ENCODE peak calls at places on chromosomes 6 and 20, in four cellular contexts. One of them, this sample, is unnamed.

GRCh38 chr6:157954150-157955117 is 27.2 kb upstream of the SYNJ2 start:
- DNase-seq in uterus: no peak
- DNase-seq in CD4-positive, alpha-beta T cell: no peak
- DNase-seq in H9: peak
- DNase-seq in this sample: no peak

GRCh38 chr6:168371185-168371584 is 51.6 kb upstream of the DACT2 start:
- DNase-seq in uterus: no peak
- DNase-seq in CD4-positive, alpha-beta T cell: no peak
- DNase-seq in H9: no peak
- DNase-seq in this sample: no peak

GRCh38 chr6:132418566-132418965 is 17.3 kb upstream of the MOXD1 start:
- DNase-seq in uterus: no peak
- DNase-seq in CD4-positive, alpha-beta T cell: no peak
- DNase-seq in H9: no peak
- DNase-seq in this sample: no peak

GRCh38 chr20:10131612-10132345 is 86.9 kb upstream of the SNAP25 start:
- DNase-seq in uterus: peak
- DNase-seq in CD4-positive, alpha-beta T cell: no peak
- DNase-seq in H9: peak
- DNase-seq in this sample: no peak

GRCh38 chr20:30812739-30813411 is 444.6 kb upstream of the DEFB115 start:
- DNase-seq in uterus: no peak
- DNase-seq in CD4-positive, alpha-beta T cell: no peak
- DNase-seq in H9: no peak
- DNase-seq in this sample: no peak

GRCh38 chr6:52587001-52587400 is 10.1 kb upstream of the TRAM2 start:
- DNase-seq in uterus: no peak
- DNase-seq in CD4-positive, alpha-beta T cell: no peak
- DNase-seq in H9: no peak
- DNase-seq in this sample: no peak

GRCh38 chr6:138246650-138247440 is 28.6 kb upstream of the PBOV1 start:
- DNase-seq in uterus: no peak
- DNase-seq in CD4-positive, alpha-beta T cell: no peak
- DNase-seq in H9: no peak
- DNase-seq in this sample: no peak

GRCh38 chr6:46891396-46891795 is 30.3 kb downstream of the ADGRF5 start:
- DNase-seq in uterus: no peak
- DNase-seq in CD4-positive, alpha-beta T cell: no peak
- DNase-seq in H9: no peak
- DNase-seq in this sample: no peak

GRCh38 chr6:30100585-30101422 is 12.1 kb downstream of the TRIM31 start:
- DNase-seq in uterus: peak
- DNase-seq in CD4-positive, alpha-beta T cell: no peak
- DNase-seq in H9: peak
- DNase-seq in this sample: peak

GRCh38 chr6:3457710-3458605 is 1.1 kb upstream of the SLC22A23 start:
- DNase-seq in uterus: peak
- DNase-seq in CD4-positive, alpha-beta T cell: peak
- DNase-seq in H9: peak
- DNase-seq in this sample: no peak

GRCh38 chr6:144027927-144028587 is 20.0 kb upstream of the PLAGL1 start:
- DNase-seq in uterus: no peak
- DNase-seq in CD4-positive, alpha-beta T cell: no peak
- DNase-seq in H9: no peak
- DNase-seq in this sample: no peak

GRCh38 chr6:163626073-163626867 is 211.8 kb downstream of the QKI start:
- DNase-seq in uterus: no peak
- DNase-seq in CD4-positive, alpha-beta T cell: no peak
- DNase-seq in H9: no peak
- DNase-seq in this sample: no peak

GRCh38 chr6:150370112-150370511 is 1.3 kb downstream of the IYD start:
- DNase-seq in uterus: no peak
- DNase-seq in CD4-positive, alpha-beta T cell: no peak
- DNase-seq in H9: no peak
- DNase-seq in this sample: no peak

GRCh38 chr6:13923527-13924145 is 1.1 kb upstream of the RNF182 start:
- DNase-seq in uterus: no peak
- DNase-seq in CD4-positive, alpha-beta T cell: no peak
- DNase-seq in H9: no peak
- DNase-seq in this sample: no peak

GRCh38 chr6:30130887-30131862 is 4.8 kb upstream of the TRIM40 start:
- DNase-seq in uterus: peak
- DNase-seq in CD4-positive, alpha-beta T cell: peak
- DNase-seq in H9: peak
- DNase-seq in this sample: peak

GRCh38 chr6:30091577-30092381 is 16.2 kb upstream of the RNF39 start:
- DNase-seq in uterus: no peak
- DNase-seq in CD4-positive, alpha-beta T cell: no peak
- DNase-seq in H9: peak
- DNase-seq in this sample: no peak

GRCh38 chr6:35070111-35070510 is 71.0 kb downstream of the TCP11 start:
- DNase-seq in uterus: no peak
- DNase-seq in CD4-positive, alpha-beta T cell: no peak
- DNase-seq in H9: no peak
- DNase-seq in this sample: no peak

GRCh38 chr6:127436578-127437110 is 22.5 kb downstream of the KIAA0408 start:
- DNase-seq in uterus: no peak
- DNase-seq in CD4-positive, alpha-beta T cell: no peak
- DNase-seq in H9: no peak
- DNase-seq in this sample: no peak

GRCh38 chr6:7147051-7147671 is 39.4 kb downstream of the RREB1 start:
- DNase-seq in uterus: no peak
- DNase-seq in CD4-positive, alpha-beta T cell: no peak
- DNase-seq in H9: no peak
- DNase-seq in this sample: peak

GRCh38 chr6:112683926-112684325 is 336.8 kb downstream of the RFPL4B start:
- DNase-seq in uterus: no peak
- DNase-seq in CD4-positive, alpha-beta T cell: no peak
- DNase-seq in H9: no peak
- DNase-seq in this sample: no peak

GRCh38 chr6:118813795-118814194 is 80.2 kb upstream of the ASF1A start:
- DNase-seq in uterus: no peak
- DNase-seq in CD4-positive, alpha-beta T cell: no peak
- DNase-seq in H9: no peak
- DNase-seq in this sample: no peak

GRCh38 chr6:50661636-50662035 is 51.7 kb upstream of the TFAP2D start:
- DNase-seq in uterus: no peak
- DNase-seq in CD4-positive, alpha-beta T cell: no peak
- DNase-seq in H9: no peak
- DNase-seq in this sample: no peak

GRCh38 chr6:108914235-108915022 is 66.2 kb downstream of the ARMC2 start:
- DNase-seq in uterus: no peak
- DNase-seq in CD4-positive, alpha-beta T cell: peak
- DNase-seq in H9: peak
- DNase-seq in this sample: peak

GRCh38 chr6:150448221-150448620 is 79.4 kb downstream of the IYD start:
- DNase-seq in uterus: no peak
- DNase-seq in CD4-positive, alpha-beta T cell: no peak
- DNase-seq in H9: no peak
- DNase-seq in this sample: no peak

GRCh38 chr6:35148167-35148741 is 7.1 kb upstream of the TCP11 start:
- DNase-seq in uterus: no peak
- DNase-seq in CD4-positive, alpha-beta T cell: no peak
- DNase-seq in H9: peak
- DNase-seq in this sample: no peak

GRCh38 chr6:8177721-8178120 is 75.4 kb upstream of the EEF1E1 start:
- DNase-seq in uterus: no peak
- DNase-seq in CD4-positive, alpha-beta T cell: no peak
- DNase-seq in H9: no peak
- DNase-seq in this sample: no peak

GRCh38 chr6:151692216-151692615 is 115.3 kb upstream of the ESR1 start:
- DNase-seq in uterus: no peak
- DNase-seq in CD4-positive, alpha-beta T cell: no peak
- DNase-seq in H9: no peak
- DNase-seq in this sample: no peak

GRCh38 chr6:3209114-3210023 is 18.1 kb downstream of the TUBB2B start:
- DNase-seq in uterus: peak
- DNase-seq in CD4-positive, alpha-beta T cell: no peak
- DNase-seq in H9: peak
- DNase-seq in this sample: peak

GRCh38 chr6:108497883-108498282 is 62.8 kb upstream of the FOXO3 start:
- DNase-seq in uterus: no peak
- DNase-seq in CD4-positive, alpha-beta T cell: no peak
- DNase-seq in H9: peak
- DNase-seq in this sample: peak

GRCh38 chr20:64116016-64116415 is 8.7 kb upstream of the NPBWR2 start:
- DNase-seq in uterus: no peak
- DNase-seq in CD4-positive, alpha-beta T cell: no peak
- DNase-seq in H9: no peak
- DNase-seq in this sample: no peak
- H3K27ac ChIP-seq in uterus: no peak
- H3K27ac ChIP-seq in CD4-positive, alpha-beta T cell: no peak
- H3K27ac ChIP-seq in H9: no peak
- H3K27ac ChIP-seq in this sample: no peak

DNA sequence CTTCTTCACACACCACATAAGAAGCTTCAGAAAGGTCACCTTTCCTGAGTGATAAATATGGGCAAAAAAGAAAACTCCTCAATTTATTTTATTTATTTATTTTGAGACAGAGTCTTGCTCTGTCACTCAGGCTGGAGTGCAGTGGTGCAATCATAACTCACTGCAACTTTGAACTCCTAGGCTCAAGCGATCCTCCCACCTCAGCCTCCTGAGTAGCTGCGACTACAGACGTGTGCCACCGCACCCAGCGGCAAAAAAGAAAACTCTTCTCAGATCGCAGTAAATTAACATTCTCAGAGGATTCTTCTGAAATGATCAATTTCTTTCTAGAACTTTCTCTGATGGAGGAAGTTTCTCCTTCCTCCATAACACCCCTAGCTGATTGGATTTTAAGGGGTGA is 111.2 kb downstream of the TRERF1 start:
- DNase-seq in uterus: no peak
- DNase-seq in CD4-positive, alpha-beta T cell: no peak
- DNase-seq in H9: no peak
- DNase-seq in this sample: no peak
- H3K27ac ChIP-seq in uterus: no peak
- H3K27ac ChIP-seq in CD4-positive, alpha-beta T cell: no peak
- H3K27ac ChIP-seq in H9: no peak
- H3K27ac ChIP-seq in this sample: no peak

GRCh38 chr20:51788822-51789221 is 13.5 kb downstream of the SALL4 start:
- DNase-seq in uterus: no peak
- DNase-seq in CD4-positive, alpha-beta T cell: no peak
- DNase-seq in H9: no peak
- DNase-seq in this sample: no peak
- H3K27ac ChIP-seq in uterus: no peak
- H3K27ac ChIP-seq in CD4-positive, alpha-beta T cell: no peak
- H3K27ac ChIP-seq in H9: no peak
- H3K27ac ChIP-seq in this sample: no peak

DNA sequence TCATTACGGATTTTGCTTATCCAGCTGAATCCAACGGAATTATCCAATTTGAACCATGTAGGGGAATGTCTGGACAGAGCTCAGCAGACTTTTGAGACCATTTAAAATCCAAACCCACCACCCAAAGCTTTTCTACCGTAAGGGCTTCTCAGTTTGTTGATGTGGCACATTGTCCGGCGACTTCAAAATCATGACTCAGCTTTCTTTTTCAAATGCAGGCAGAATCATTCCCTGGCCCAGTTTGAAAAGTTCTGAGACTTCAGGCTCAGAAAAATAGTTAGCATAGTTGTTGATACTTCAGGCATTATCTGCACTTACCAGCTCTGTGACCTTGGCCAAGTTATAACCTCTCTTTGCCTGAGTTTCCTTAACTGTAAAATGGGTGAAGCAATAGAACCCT is 182.2 kb downstream of the PTPRT start:
- DNase-seq in uterus: no peak
- DNase-seq in CD4-positive, alpha-beta T cell: no peak
- DNase-seq in H9: no peak
- DNase-seq in this sample: no peak
- H3K27ac ChIP-seq in uterus: no peak
- H3K27ac ChIP-seq in CD4-positive, alpha-beta T cell: no peak
- H3K27ac ChIP-seq in H9: no peak
- H3K27ac ChIP-seq in this sample: no peak

GRCh38 chr6:11492444-11493300 is 44.9 kb upstream of the TMEM170B start:
- DNase-seq in uterus: no peak
- DNase-seq in CD4-positive, alpha-beta T cell: no peak
- DNase-seq in H9: no peak
- DNase-seq in this sample: no peak
- H3K27ac ChIP-seq in uterus: no peak
- H3K27ac ChIP-seq in CD4-positive, alpha-beta T cell: no peak
- H3K27ac ChIP-seq in H9: no peak
- H3K27ac ChIP-seq in this sample: no peak

This sample was measured in WERI-Rb-1.